ENCODE peak calls at places on chromosome 13, in eight cellular contexts. One of them, this sample, is unnamed.

GRCh38 chr13:41456768-41457588 is at the start of gene RGCC:
- DNase-seq in body of pancreas: peak
- DNase-seq in tibial nerve: peak
- DNase-seq in transverse colon: peak
- DNase-seq in fibroblast of mammary gland: peak
- DNase-seq in BJ: no peak
- DNase-seq in lung: peak
- DNase-seq in CD8-positive, alpha-beta T cell: peak
- DNase-seq in this sample: no peak

GRCh38 chr13:83297591-83298305 is 584.5 kb downstream of the SLITRK1 start:
- DNase-seq in body of pancreas: no peak
- DNase-seq in tibial nerve: no peak
- DNase-seq in transverse colon: no peak
- DNase-seq in fibroblast of mammary gland: peak
- DNase-seq in BJ: no peak
- DNase-seq in lung: no peak
- DNase-seq in CD8-positive, alpha-beta T cell: no peak
- DNase-seq in this sample: peak

GRCh38 chr13:73835138-73835721 is 299.0 kb downstream of the KLF12 start:
- DNase-seq in body of pancreas: no peak
- DNase-seq in tibial nerve: no peak
- DNase-seq in transverse colon: no peak
- DNase-seq in fibroblast of mammary gland: peak
- DNase-seq in BJ: no peak
- DNase-seq in lung: no peak
- DNase-seq in CD8-positive, alpha-beta T cell: no peak
- DNase-seq in this sample: peak

GRCh38 chr13:21326155-21327030 is 132.7 kb downstream of the ZDHHC20 start:
- DNase-seq in body of pancreas: no peak
- DNase-seq in tibial nerve: no peak
- DNase-seq in transverse colon: peak
- DNase-seq in fibroblast of mammary gland: peak
- DNase-seq in BJ: peak
- DNase-seq in lung: no peak
- DNase-seq in CD8-positive, alpha-beta T cell: peak
- DNase-seq in this sample: peak

GRCh38 chr13:47831265-47831664 is 169.8 kb downstream of the SUCLA2 start:
- DNase-seq in body of pancreas: no peak
- DNase-seq in tibial nerve: no peak
- DNase-seq in transverse colon: no peak
- DNase-seq in fibroblast of mammary gland: peak
- DNase-seq in BJ: no peak
- DNase-seq in lung: no peak
- DNase-seq in CD8-positive, alpha-beta T cell: no peak
- DNase-seq in this sample: no peak

GRCh38 chr13:33487575-33488243 is 202.2 kb upstream of the STARD13 start:
- DNase-seq in body of pancreas: peak
- DNase-seq in tibial nerve: no peak
- DNase-seq in transverse colon: no peak
- DNase-seq in fibroblast of mammary gland: peak
- DNase-seq in BJ: no peak
- DNase-seq in lung: no peak
- DNase-seq in CD8-positive, alpha-beta T cell: no peak
- DNase-seq in this sample: no peak

GRCh38 chr13:110308377-110309158 is 1.5 kb downstream of the COL4A2 start:
- DNase-seq in body of pancreas: peak
- DNase-seq in tibial nerve: no peak
- DNase-seq in transverse colon: no peak
- DNase-seq in fibroblast of mammary gland: peak
- DNase-seq in BJ: no peak
- DNase-seq in lung: no peak
- DNase-seq in CD8-positive, alpha-beta T cell: no peak
- DNase-seq in this sample: no peak

GRCh38 chr13:29958476-29958875 is 108.1 kb upstream of the UBL3 start:
- DNase-seq in body of pancreas: no peak
- DNase-seq in tibial nerve: no peak
- DNase-seq in transverse colon: no peak
- DNase-seq in fibroblast of mammary gland: no peak
- DNase-seq in BJ: no peak
- DNase-seq in lung: no peak
- DNase-seq in CD8-positive, alpha-beta T cell: peak
- DNase-seq in this sample: no peak

GRCh38 chr13:24540236-24541126 is 27.9 kb upstream of the PARP4 start:
- DNase-seq in body of pancreas: no peak
- DNase-seq in tibial nerve: no peak
- DNase-seq in transverse colon: no peak
- DNase-seq in fibroblast of mammary gland: peak
- DNase-seq in BJ: no peak
- DNase-seq in lung: no peak
- DNase-seq in CD8-positive, alpha-beta T cell: no peak
- DNase-seq in this sample: no peak

GRCh38 chr13:103312467-103312866 is 246.2 kb upstream of the SLC10A2 start:
- DNase-seq in body of pancreas: no peak
- DNase-seq in tibial nerve: no peak
- DNase-seq in transverse colon: no peak
- DNase-seq in fibroblast of mammary gland: no peak
- DNase-seq in BJ: no peak
- DNase-seq in lung: no peak
- DNase-seq in CD8-positive, alpha-beta T cell: no peak
- DNase-seq in this sample: no peak

GRCh38 chr13:46181799-46182490 is at the start of gene LCP1:
- DNase-seq in body of pancreas: peak
- DNase-seq in tibial nerve: no peak
- DNase-seq in transverse colon: peak
- DNase-seq in fibroblast of mammary gland: no peak
- DNase-seq in BJ: no peak
- DNase-seq in lung: peak
- DNase-seq in CD8-positive, alpha-beta T cell: peak
- DNase-seq in this sample: no peak

GRCh38 chr13:93861818-93862217 is 617.7 kb downstream of the DCT start:
- DNase-seq in body of pancreas: no peak
- DNase-seq in tibial nerve: no peak
- DNase-seq in transverse colon: no peak
- DNase-seq in fibroblast of mammary gland: peak
- DNase-seq in BJ: no peak
- DNase-seq in lung: no peak
- DNase-seq in CD8-positive, alpha-beta T cell: no peak
- DNase-seq in this sample: peak

GRCh38 chr13:95641961-95642621 is 2.4 kb downstream of the DZIP1 start:
- DNase-seq in body of pancreas: peak
- DNase-seq in tibial nerve: no peak
- DNase-seq in transverse colon: peak
- DNase-seq in fibroblast of mammary gland: peak
- DNase-seq in BJ: no peak
- DNase-seq in lung: peak
- DNase-seq in CD8-positive, alpha-beta T cell: no peak
- DNase-seq in this sample: no peak

GRCh38 chr13:95643471-95643813 is 1.1 kb downstream of the DZIP1 start:
- DNase-seq in body of pancreas: no peak
- DNase-seq in tibial nerve: no peak
- DNase-seq in transverse colon: no peak
- DNase-seq in fibroblast of mammary gland: peak
- DNase-seq in BJ: no peak
- DNase-seq in lung: no peak
- DNase-seq in CD8-positive, alpha-beta T cell: no peak
- DNase-seq in this sample: no peak

GRCh38 chr13:95643814-95644598 is 500 bp downstream of the DZIP1 start:
- DNase-seq in body of pancreas: no peak
- DNase-seq in tibial nerve: no peak
- DNase-seq in transverse colon: no peak
- DNase-seq in fibroblast of mammary gland: peak
- DNase-seq in BJ: no peak
- DNase-seq in lung: no peak
- DNase-seq in CD8-positive, alpha-beta T cell: no peak
- DNase-seq in this sample: no peak

GRCh38 chr13:95644611-95645052 is at the start of gene DZIP1:
- DNase-seq in body of pancreas: peak
- DNase-seq in tibial nerve: peak
- DNase-seq in transverse colon: peak
- DNase-seq in fibroblast of mammary gland: peak
- DNase-seq in BJ: no peak
- DNase-seq in lung: peak
- DNase-seq in CD8-positive, alpha-beta T cell: no peak
- DNase-seq in this sample: peak

GRCh38 chr13:95643009-95643408 is 1.5 kb downstream of the DZIP1 start:
- DNase-seq in body of pancreas: no peak
- DNase-seq in tibial nerve: no peak
- DNase-seq in transverse colon: no peak
- DNase-seq in fibroblast of mammary gland: no peak
- DNase-seq in BJ: no peak
- DNase-seq in lung: no peak
- DNase-seq in CD8-positive, alpha-beta T cell: no peak
- DNase-seq in this sample: no peak
- H3K4me3 ChIP-seq in body of pancreas: peak
- H3K4me3 ChIP-seq in tibial nerve: no peak
- H3K4me3 ChIP-seq in transverse colon: no peak
- H3K4me3 ChIP-seq in fibroblast of mammary gland: peak
- H3K4me3 ChIP-seq in BJ: peak
- H3K4me3 ChIP-seq in lung: no peak
- H3K4me3 ChIP-seq in CD8-positive, alpha-beta T cell: no peak
- H3K4me3 ChIP-seq in this sample: peak

GRCh38 chr13:76023644-76024043 is 387.5 kb downstream of the LMO7 start:
- DNase-seq in body of pancreas: no peak
- DNase-seq in tibial nerve: no peak
- DNase-seq in transverse colon: no peak
- DNase-seq in fibroblast of mammary gland: no peak
- DNase-seq in BJ: no peak
- DNase-seq in lung: no peak
- DNase-seq in CD8-positive, alpha-beta T cell: no peak
- DNase-seq in this sample: no peak

GRCh38 chr13:76020421-76020955 is 384.4 kb downstream of the LMO7 start:
- DNase-seq in body of pancreas: no peak
- DNase-seq in tibial nerve: no peak
- DNase-seq in transverse colon: no peak
- DNase-seq in fibroblast of mammary gland: no peak
- DNase-seq in BJ: no peak
- DNase-seq in lung: no peak
- DNase-seq in CD8-positive, alpha-beta T cell: no peak
- DNase-seq in this sample: no peak

GRCh38 chr13:76017861-76018556 is 381.9 kb downstream of the LMO7 start:
- DNase-seq in body of pancreas: no peak
- DNase-seq in tibial nerve: no peak
- DNase-seq in transverse colon: no peak
- DNase-seq in fibroblast of mammary gland: no peak
- DNase-seq in BJ: no peak
- DNase-seq in lung: no peak
- DNase-seq in CD8-positive, alpha-beta T cell: no peak
- DNase-seq in this sample: no peak

GRCh38 chr13:76016799-76017198 is 380.7 kb downstream of the LMO7 start:
- DNase-seq in body of pancreas: peak
- DNase-seq in tibial nerve: no peak
- DNase-seq in transverse colon: peak
- DNase-seq in fibroblast of mammary gland: peak
- DNase-seq in BJ: no peak
- DNase-seq in lung: no peak
- DNase-seq in CD8-positive, alpha-beta T cell: peak
- DNase-seq in this sample: no peak

DNA sequence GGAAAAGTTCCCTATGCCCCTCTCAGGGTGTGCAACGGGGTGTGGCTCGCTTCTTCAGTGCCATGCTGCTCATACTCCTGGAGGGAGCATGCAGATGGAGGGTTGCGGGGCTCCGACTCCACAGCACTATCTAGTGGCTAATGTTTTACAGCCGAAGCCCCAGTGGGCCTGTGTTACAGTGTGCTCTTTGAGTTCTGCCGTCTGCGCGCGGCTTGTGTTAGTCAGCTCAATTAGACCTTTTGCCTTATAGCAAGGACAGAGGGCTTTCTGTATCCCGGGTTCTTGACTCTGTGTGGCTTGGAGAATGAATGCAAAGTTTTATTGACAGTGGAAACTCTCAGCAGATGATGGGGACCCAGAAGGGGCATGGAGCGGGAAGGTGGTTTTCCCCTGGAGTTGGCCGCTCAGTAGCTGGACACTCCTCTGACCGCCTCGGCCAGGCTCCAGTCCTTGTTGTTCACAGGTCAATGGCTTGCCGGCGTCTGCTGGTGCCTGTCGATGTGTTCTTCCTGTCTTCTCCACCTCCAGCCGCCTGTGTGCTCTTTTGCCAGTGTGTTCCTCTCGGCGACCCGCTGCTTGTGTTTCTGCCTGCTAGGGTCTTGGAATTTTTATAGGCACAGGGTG is 383.4 kb downstream of the LMO7 start:
- DNase-seq in body of pancreas: no peak
- DNase-seq in tibial nerve: no peak
- DNase-seq in transverse colon: no peak
- DNase-seq in fibroblast of mammary gland: peak
- DNase-seq in BJ: no peak
- DNase-seq in lung: no peak
- DNase-seq in CD8-positive, alpha-beta T cell: no peak
- DNase-seq in this sample: no peak
- TF ChIP-seq CTCF in body of pancreas: no peak
- TF ChIP-seq CTCF in tibial nerve: peak
- TF ChIP-seq CTCF in transverse colon: peak
- TF ChIP-seq CTCF in fibroblast of mammary gland: peak
- TF ChIP-seq CTCF in BJ: peak
- TF ChIP-seq CTCF in lung: no peak
- TF ChIP-seq CTCF in CD8-positive, alpha-beta T cell: no peak
- TF ChIP-seq CTCF in this sample: peak

DNA sequence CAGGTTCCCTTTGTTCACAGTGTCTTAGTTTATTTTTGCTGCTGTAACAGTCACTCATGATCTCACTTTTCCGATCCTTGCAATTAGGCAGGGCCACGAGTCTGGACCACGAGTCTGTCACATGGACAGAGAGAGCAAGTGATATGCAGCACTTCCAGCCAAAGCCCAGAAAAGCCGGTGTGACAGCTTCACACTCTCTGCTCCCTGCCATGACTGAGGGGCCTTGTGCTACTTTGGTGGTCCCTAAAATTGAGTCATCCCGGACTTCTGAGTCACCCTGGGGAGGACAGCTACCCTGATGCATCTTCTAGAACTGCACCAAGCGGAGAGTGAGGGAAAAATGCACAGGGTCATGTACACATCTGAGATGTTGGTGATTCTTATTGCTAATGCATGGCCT is 179.6 kb downstream of the EFNB2 start:
- DNase-seq in body of pancreas: no peak
- DNase-seq in tibial nerve: no peak
- DNase-seq in transverse colon: no peak
- DNase-seq in fibroblast of mammary gland: no peak
- DNase-seq in BJ: no peak
- DNase-seq in lung: no peak
- DNase-seq in CD8-positive, alpha-beta T cell: no peak
- DNase-seq in this sample: no peak
- H3K4me3 ChIP-seq in body of pancreas: no peak
- H3K4me3 ChIP-seq in tibial nerve: no peak
- H3K4me3 ChIP-seq in transverse colon: no peak
- H3K4me3 ChIP-seq in fibroblast of mammary gland: no peak
- H3K4me3 ChIP-seq in BJ: no peak
- H3K4me3 ChIP-seq in lung: no peak
- H3K4me3 ChIP-seq in CD8-positive, alpha-beta T cell: no peak
- H3K4me3 ChIP-seq in this sample: no peak

DNA sequence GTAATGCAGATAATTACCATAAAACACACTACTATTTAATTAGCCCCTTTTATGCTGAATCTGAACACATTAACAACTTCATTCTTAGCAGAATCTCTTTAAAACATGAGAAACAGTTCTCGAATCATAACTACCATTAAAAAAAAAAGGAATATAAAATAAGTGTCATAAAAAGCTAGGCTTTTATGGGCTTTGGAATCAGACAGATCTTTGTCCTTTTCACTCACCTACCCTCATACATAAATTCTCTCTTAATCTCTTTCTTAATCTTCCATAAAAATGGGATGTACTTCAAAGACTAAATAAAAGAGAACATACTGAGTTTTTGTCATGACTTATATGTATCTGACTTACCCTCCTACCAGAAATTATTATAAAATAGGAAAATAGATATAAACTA is 961.4 kb upstream of the MIR17HG start:
- DNase-seq in body of pancreas: no peak
- DNase-seq in tibial nerve: no peak
- DNase-seq in transverse colon: no peak
- DNase-seq in fibroblast of mammary gland: no peak
- DNase-seq in BJ: no peak
- DNase-seq in lung: no peak
- DNase-seq in CD8-positive, alpha-beta T cell: no peak
- DNase-seq in this sample: no peak
- TF ChIP-seq CTCF in body of pancreas: no peak
- TF ChIP-seq CTCF in tibial nerve: no peak
- TF ChIP-seq CTCF in transverse colon: no peak
- TF ChIP-seq CTCF in fibroblast of mammary gland: no peak
- TF ChIP-seq CTCF in BJ: no peak
- TF ChIP-seq CTCF in lung: no peak
- TF ChIP-seq CTCF in CD8-positive, alpha-beta T cell: no peak
- TF ChIP-seq CTCF in this sample: no peak